ENCODE peak calls at places on chromosomes 12 and 14, in eight cellular contexts. C is sigmoid colon, B is A549, Q is K562, X is ovary, I is GM12878, F is stomach, D is transverse colon. V is an unnamed sample.

GRCh38 chr14:102317564-102318248 is 1.8 kb upstream of the ZNF839 start:
- DNase-seq in D (peak; percentile 54), F (no peak), Q (peak; percentile 37), B (peak; percentile 68), I (no peak), C (peak; percentile 57), X (peak; percentile 32), V (no peak)

GRCh38 chr12:3753549-3754284 is 808 bp upstream of the CRACR2A start:
- DNase-seq in I (no peak), Q (peak; percentile 5), C (peak; percentile 75), F (no peak), B (no peak), D (no peak), X (peak; percentile 48), V (peak; percentile 45)

GRCh38 chr12:71639341-71639760 is 24.3 kb downstream of the ZFC3H1 start:
- DNase-seq in X (no peak), F (no peak), B (peak; percentile 39), C (no peak), Q (peak; percentile 43), D (no peak), I (no peak), V (no peak)

GRCh38 chr12:31928246-31929139 is 30.7 kb upstream of the RESF1 start:
- DNase-seq in I (no peak), B (no peak), C (no peak), F (no peak), Q (no peak), D (peak; percentile 10), X (no peak), V (no peak)

GRCh38 chr14:95519699-95520098 is 3.2 kb upstream of the SYNE3 start:
- DNase-seq in I (no peak), X (peak; percentile 58), F (peak; percentile 61), Q (no peak), D (peak; percentile 71), B (no peak), C (peak; percentile 90), V (peak; percentile 72)

GRCh38 chr12:53063708-53064612 is 14.1 kb downstream of the TNS2 start:
- DNase-seq in B (no peak), D (peak; percentile 22), X (peak; percentile 70), Q (no peak), I (no peak), C (peak; percentile 92), F (no peak), V (peak; percentile 81)

GRCh38 chr12:53746592-53747491 is 4.9 kb downstream of the CISTR start:
- DNase-seq in D (peak; percentile 94), B (peak; percentile 91), Q (peak; percentile 91), F (peak; percentile 95), I (peak; percentile 35), X (peak; percentile 95), C (peak; percentile 96), V (peak; percentile 87)

GRCh38 chr14:76810953-76811400 is 1.7 kb downstream of the ANGEL1 start:
- DNase-seq in I (no peak), D (peak; percentile 27), X (no peak), Q (peak; percentile 55), C (no peak), F (no peak), B (peak; percentile 37), V (no peak)

GRCh38 chr14:90642239-90642717 is 174.0 kb downstream of the TTC7B start:
- DNase-seq in D (no peak), Q (no peak), I (no peak), F (no peak), B (peak; percentile 26), C (no peak), X (no peak), V (no peak)

GRCh38 chr14:97010491-97011160 is 213.4 kb downstream of the VRK1 start:
- DNase-seq in X (no peak), D (no peak), Q (peak; percentile 9), I (no peak), C (no peak), B (no peak), F (no peak), V (no peak)

GRCh38 chr14:99516156-99517045 is 35.2 kb downstream of the CCNK start:
- DNase-seq in X (peak; percentile 23), I (no peak), Q (no peak), C (no peak), D (no peak), B (no peak), F (no peak), V (no peak)

GRCh38 chr14:74619672-74620131 is 7.7 kb upstream of the LTBP2 start:
- DNase-seq in Q (peak; percentile 63), I (no peak), D (peak; percentile 59), X (peak; percentile 79), F (peak; percentile 53), B (peak; percentile 84), C (peak; percentile 94), V (peak; percentile 86)

DNA sequence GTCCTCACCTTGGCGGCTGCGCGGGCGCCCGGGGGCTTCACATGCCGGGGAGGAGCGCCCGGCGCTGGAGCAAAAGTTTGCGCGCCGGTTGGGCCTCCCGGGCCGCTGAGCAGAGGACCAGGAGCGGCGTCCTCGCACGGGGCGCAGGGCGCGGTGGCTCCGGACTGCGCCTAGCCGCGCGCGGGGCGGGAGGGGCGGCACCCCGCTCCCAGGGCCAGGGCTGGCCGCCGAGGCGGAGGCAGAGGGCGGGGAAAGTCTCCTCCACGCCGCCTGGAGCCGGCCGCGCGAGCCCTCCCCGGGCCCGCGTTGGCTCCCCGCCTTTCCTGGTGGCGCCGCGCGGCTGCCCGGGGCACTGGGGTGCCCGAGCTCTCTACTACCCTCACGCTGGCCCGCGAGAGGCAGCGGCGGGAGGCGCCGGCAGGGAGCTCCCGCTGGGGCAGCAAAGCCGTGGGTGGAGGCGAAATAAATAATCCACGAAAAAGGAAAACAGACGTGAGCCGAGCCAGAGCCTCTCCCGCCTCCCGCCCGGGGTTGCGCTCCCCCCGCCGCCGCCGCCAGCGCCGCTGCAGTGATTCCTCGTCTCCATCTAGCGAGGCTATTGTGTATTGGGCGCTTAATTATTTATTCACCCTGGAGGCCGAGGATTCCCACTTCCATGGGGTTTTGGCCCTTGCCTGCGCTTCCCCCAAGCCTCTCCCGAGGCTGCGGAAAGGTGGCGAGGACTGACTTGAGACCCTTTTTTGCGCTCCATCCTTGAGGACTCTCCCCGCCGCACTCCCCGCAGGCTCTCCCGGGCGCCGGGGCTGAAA is 476 bp upstream of the PRIMA1 start:
- DNase-seq in X (peak; percentile 60), C (peak; percentile 88), B (peak; percentile 41), D (peak; percentile 29), I (no peak), Q (no peak), F (peak; percentile 58), V (no peak)
- TF ChIP-seq EP300 in X (no peak), C (no peak), B (no peak), D (no peak), I (no peak), Q (no peak), F (no peak), V (no peak)

GRCh38 chr14:103390605-103391004 is 5.4 kb downstream of the MARK3 start:
- DNase-seq in F (no peak), D (no peak), I (no peak), X (no peak), B (no peak), C (no peak), Q (no peak), V (no peak)

GRCh38 chr14:103392572-103392971 is 7.4 kb downstream of the MARK3 start:
- DNase-seq in B (no peak), D (no peak), Q (no peak), C (no peak), F (no peak), I (no peak), X (no peak), V (no peak)

GRCh38 chr14:103391048-103391447 is 5.8 kb downstream of the MARK3 start:
- DNase-seq in X (no peak), B (peak; percentile 74), Q (peak; percentile 47), D (peak; percentile 22), C (no peak), I (no peak), F (no peak), V (peak; percentile 48)

GRCh38 chr14:103393078-103393477 is 7.9 kb downstream of the MARK3 start:
- DNase-seq in I (no peak), Q (no peak), D (no peak), B (no peak), F (peak; percentile 39), C (no peak), X (no peak), V (no peak)

GRCh38 chr14:103392106-103392505 is 6.9 kb downstream of the MARK3 start:
- DNase-seq in F (no peak), I (no peak), C (no peak), D (no peak), X (no peak), Q (no peak), B (no peak), V (no peak)
- H3K4me1 ChIP-seq in F (peaks cover 92% of the 10 kb centered on the region), I (peaks cover 22% of the 10 kb centered on the region), C (peaks cover 89% of the 10 kb centered on the region), D (peaks cover 57% of the 10 kb centered on the region), X (peaks cover 22% of the 10 kb centered on the region), Q (peaks cover 11% of the 10 kb centered on the region), B (peaks cover 54% of the 10 kb centered on the region), V (peaks cover 88% of the 10 kb centered on the region)

DNA sequence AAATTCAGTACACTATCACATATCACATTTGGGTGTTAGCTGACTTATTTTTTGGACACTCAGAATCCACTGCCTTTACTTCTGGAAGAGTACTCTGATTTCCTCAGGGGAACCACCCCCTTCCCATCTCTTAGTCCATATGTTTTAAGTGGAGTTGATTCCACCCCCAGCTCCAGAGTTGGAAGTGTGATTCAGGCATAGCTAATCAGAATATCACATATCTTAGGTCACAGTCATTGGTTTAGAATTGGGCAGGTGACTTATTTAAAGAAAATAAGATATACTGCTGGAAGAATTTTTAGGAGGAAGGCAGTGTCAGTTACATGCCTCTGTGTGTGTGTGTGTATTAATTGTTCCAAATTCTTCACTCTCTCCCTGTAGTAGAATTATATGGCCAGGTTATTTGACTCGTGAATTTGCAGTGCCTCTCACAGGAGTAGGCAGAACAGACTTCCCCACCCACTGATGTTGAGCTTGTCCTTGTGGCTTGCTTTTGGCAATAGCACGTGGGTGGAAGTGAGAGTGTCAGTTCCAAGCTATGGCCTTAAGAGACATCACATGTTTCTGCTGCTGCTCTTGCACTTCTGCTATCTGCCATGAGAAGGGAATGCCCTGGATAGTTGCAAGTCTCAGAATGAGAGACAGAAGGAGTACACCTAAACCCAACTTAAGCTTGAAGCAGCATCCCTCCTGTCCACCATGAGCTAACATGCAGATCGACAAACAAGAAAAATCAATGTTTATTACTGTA is 6.4 kb upstream of the GAS2L3 start:
- DNase-seq in C (no peak), Q (no peak), I (peak; percentile 71), X (no peak), D (no peak), B (no peak), F (no peak), V (peak; percentile 38)
- TF ChIP-seq EP300 in C (no peak), Q (no peak), I (no peak), X (no peak), D (no peak), B (no peak), F (no peak), V (no peak)

GRCh38 chr12:123058980-123059379 is 78.5 kb downstream of the ARL6IP4 start:
- DNase-seq in C (no peak), F (no peak), Q (no peak), X (no peak), I (no peak), B (no peak), D (no peak), V (no peak)

GRCh38 chr12:123058471-123058870 is 78.0 kb downstream of the ARL6IP4 start:
- DNase-seq in F (no peak), D (no peak), X (no peak), C (no peak), B (no peak), I (no peak), Q (no peak), V (no peak)

GRCh38 chr12:123061806-123062205 is 81.3 kb downstream of the ARL6IP4 start:
- DNase-seq in X (no peak), I (no peak), F (no peak), D (no peak), C (no peak), Q (no peak), B (no peak), V (no peak)

GRCh38 chr12:123057505-123058265 is 77.2 kb downstream of the ARL6IP4 start:
- DNase-seq in C (no peak), D (no peak), F (no peak), B (no peak), Q (no peak), X (no peak), I (no peak), V (no peak)

GRCh38 chr12:123059501-123059900 is 79.0 kb downstream of the ARL6IP4 start:
- DNase-seq in B (no peak), D (no peak), C (no peak), X (no peak), Q (no peak), I (no peak), F (no peak), V (no peak)
- H3K4me1 ChIP-seq in B (peaks cover 35% of the 10 kb centered on the region), D (peaks cover 39% of the 10 kb centered on the region), C (peaks cover 70% of the 10 kb centered on the region), X (peaks cover 54% of the 10 kb centered on the region), Q (peaks cover 23% of the 10 kb centered on the region), I (peaks cover 15% of the 10 kb centered on the region), F (peaks cover 82% of the 10 kb centered on the region), V (peaks cover 33% of the 10 kb centered on the region)

V was measured in tibial nerve.